ENCODE peak calls at places on chromosomes 3 and 15, in seven cellular contexts. E is Peyer's patch, I is body of pancreas, G is ovary, V is stomach, L is heart left ventricle, O is HCT116. A is an unnamed sample. For H3K36me3, the result is how much of the 10 kb centered on the place peaks cover.

GRCh38 chr3:197399486-197399885 is 101.1 kb upstream of the DLG1 start:
- DNase-seq in E (no peak), I (no peak), G (no peak), V (no peak), L (no peak), O (no peak), A (no peak)

GRCh38 chr3:133038731-133039398 is 674 bp downstream of the TMEM108 start:
- DNase-seq in E (no peak), I (no peak), G (no peak), V (peak), L (peak), O (no peak), A (peak)

GRCh38 chr15:99755692-99756409 is 22.6 kb upstream of the LYSMD4 start:
- DNase-seq in E (peak), I (peak), G (peak), V (peak), L (peak), O (peak), A (peak)

GRCh38 chr3:119156868-119157267 is 10.9 kb downstream of the TEX55 start:
- DNase-seq in E (no peak), I (no peak), G (no peak), V (no peak), L (no peak), O (no peak), A (no peak)

GRCh38 chr3:152556731-152557254 is 278.1 kb upstream of the P2RY1 start:
- DNase-seq in E (no peak), I (peak), G (peak), V (no peak), L (peak), O (no peak), A (peak)

GRCh38 chr3:125231895-125232294 is 19.3 kb upstream of the SLC12A8 start:
- DNase-seq in E (no peak), I (no peak), G (no peak), V (no peak), L (no peak), O (no peak), A (no peak)

GRCh38 chr15:63848881-63849551 is 15.3 kb upstream of the HERC1 start:
- DNase-seq in E (no peak), I (no peak), G (no peak), V (no peak), L (no peak), O (no peak), A (no peak)

GRCh38 chr3:173889522-173890055 is 492.0 kb downstream of the NLGN1 start:
- DNase-seq in E (no peak), I (no peak), G (no peak), V (no peak), L (no peak), O (no peak), A (no peak)

GRCh38 chr3:186532641-186533072 is 11.5 kb downstream of the CRYGS start:
- DNase-seq in E (peak), I (peak), G (no peak), V (no peak), L (no peak), O (no peak), A (no peak)

GRCh38 chr3:146692254-146692653 is 87.1 kb upstream of the PLSCR5 start:
- DNase-seq in E (no peak), I (no peak), G (no peak), V (no peak), L (no peak), O (no peak), A (no peak)

GRCh38 chr3:163033652-163034051 is 1537.0 kb downstream of the OTOL1 start:
- DNase-seq in E (no peak), I (no peak), G (no peak), V (no peak), L (no peak), O (no peak), A (no peak)

GRCh38 chr3:133836497-133837158 is 31.0 kb downstream of the SRPRB start:
- DNase-seq in E (no peak), I (no peak), G (no peak), V (no peak), L (no peak), O (no peak), A (no peak)

GRCh38 chr15:31328425-31328998 is 1.9 kb downstream of the KLF13 start:
- DNase-seq in E (peak), I (no peak), G (no peak), V (no peak), L (no peak), O (no peak), A (peak)

GRCh38 chr3:156770699-156771414 is 55.3 kb upstream of the LEKR1 start:
- DNase-seq in E (no peak), I (no peak), G (no peak), V (no peak), L (no peak), O (no peak), A (no peak)

GRCh38 chr3:138935864-138936762 is 10.8 kb downstream of the FOXL2 start:
- DNase-seq in E (peak), I (peak), G (peak), V (peak), L (peak), O (peak), A (peak)

GRCh38 chr3:143831208-143831607 is 17.1 kb downstream of the SLC9A9 start:
- DNase-seq in E (no peak), I (no peak), G (no peak), V (no peak), L (no peak), O (no peak), A (no peak)

GRCh38 chr3:179852117-179852886 is 184.4 kb downstream of the PEX5L start:
- DNase-seq in E (no peak), I (no peak), G (no peak), V (no peak), L (no peak), O (no peak), A (no peak)

GRCh38 chr15:85886345-85886935 is 91.7 kb upstream of the KLHL25 start:
- DNase-seq in E (no peak), I (no peak), G (no peak), V (no peak), L (no peak), O (no peak), A (no peak)

GRCh38 chr15:96610757-96611156 is 280.3 kb downstream of the NR2F2 start:
- DNase-seq in E (no peak), I (no peak), G (no peak), V (no peak), L (no peak), O (no peak), A (no peak)

GRCh38 chr3:25885544-25885943 is 95.7 kb downstream of the OXSM start:
- DNase-seq in E (no peak), I (no peak), G (no peak), V (no peak), L (no peak), O (no peak), A (no peak)

GRCh38 chr15:73712107-73712506 is 27.9 kb downstream of the CD276 start:
- DNase-seq in E (no peak), I (no peak), G (no peak), V (no peak), L (no peak), O (no peak), A (no peak)

GRCh38 chr3:123396171-123397049 is 52.5 kb downstream of the ADCY5 start:
- DNase-seq in E (no peak), I (no peak), G (no peak), V (no peak), L (no peak), O (no peak), A (no peak)

GRCh38 chr15:77239892-77240608 is 169.1 kb upstream of the TSPAN3 start:
- DNase-seq in E (no peak), I (no peak), G (no peak), V (no peak), L (no peak), O (no peak), A (no peak)

GRCh38 chr15:57640935-57641682 is 49.4 kb downstream of the MYZAP start:
- DNase-seq in E (no peak), I (peak), G (no peak), V (no peak), L (no peak), O (no peak), A (peak)

GRCh38 chr3:165070682-165071081 is 7.6 kb downstream of the SI start:
- DNase-seq in E (no peak), I (no peak), G (no peak), V (no peak), L (no peak), O (no peak), A (no peak)

GRCh38 chr3:25664066-25664809 is 469 bp downstream of the TOP2B start:
- DNase-seq in E (peak), I (peak), G (peak), V (peak), L (peak), O (peak), A (peak)

GRCh38 chr3:116000315-116000714 is 377.0 kb downstream of the GAP43 start:
- DNase-seq in E (no peak), I (peak), G (no peak), V (no peak), L (no peak), O (peak), A (no peak)

GRCh38 chr3:152084441-152084840 is 184.3 kb upstream of the MBNL1 start:
- DNase-seq in E (no peak), I (no peak), G (no peak), V (no peak), L (no peak), O (no peak), A (no peak)

GRCh38 chr15:63236272-63236671 is 41.1 kb upstream of the APH1B start:
- DNase-seq in E (no peak), I (no peak), G (no peak), V (no peak), L (no peak), O (no peak), A (no peak)

GRCh38 chr15:30649952-30650929 is 24.3 kb downstream of the ARHGAP11B start:
- DNase-seq in E (no peak), I (no peak), G (no peak), V (no peak), L (no peak), O (no peak), A (no peak)

GRCh38 chr3:192957441-192957951 is 39.8 kb upstream of the MB21D2 start:
- DNase-seq in E (no peak), I (peak), G (no peak), V (no peak), L (peak), O (no peak), A (peak)

GRCh38 chr3:102059145-102059943 is 210.0 kb downstream of the NFKBIZ start:
- DNase-seq in E (peak), I (no peak), G (no peak), V (no peak), L (no peak), O (no peak), A (no peak)

GRCh38 chr3:10473581-10474438 is 31.6 kb downstream of the ATP2B2 start:
- DNase-seq in E (no peak), I (no peak), G (no peak), V (no peak), L (no peak), O (no peak), A (no peak)

GRCh38 chr3:150252462-150252861 is 155.6 kb upstream of the TSC22D2 start:
- DNase-seq in E (no peak), I (no peak), G (no peak), V (no peak), L (no peak), O (no peak), A (peak)

GRCh38 chr3:62159693-62160092 is 213.7 kb downstream of the FEZF2 start:
- DNase-seq in E (no peak), I (peak), G (peak), V (peak), L (peak), O (no peak), A (peak)

GRCh38 chr3:62154457-62155148 is 218.7 kb downstream of the FEZF2 start:
- DNase-seq in E (no peak), I (no peak), G (no peak), V (peak), L (no peak), O (no peak), A (no peak)

GRCh38 chr3:62161306-62161705 is 212.0 kb downstream of the FEZF2 start:
- DNase-seq in E (no peak), I (peak), G (peak), V (no peak), L (peak), O (no peak), A (no peak)

GRCh38 chr3:62164196-62164595 is 209.2 kb downstream of the FEZF2 start:
- DNase-seq in E (no peak), I (no peak), G (no peak), V (no peak), L (no peak), O (no peak), A (no peak)

GRCh38 chr3:62159056-62159455 is 214.3 kb downstream of the FEZF2 start:
- DNase-seq in E (no peak), I (no peak), G (peak), V (no peak), L (no peak), O (no peak), A (no peak)
- H3K27ac ChIP-seq in E (peak), I (peak), G (peak), V (peak), L (peak), O (no peak), A (peak)

GRCh38 chr3:23919628-23920027 is 2.7 kb downstream of the RPL15 start:
- DNase-seq in E (no peak), I (no peak), G (no peak), V (no peak), L (no peak), O (no peak), A (no peak)

GRCh38 chr3:23921052-23921511 is 4.2 kb downstream of the RPL15 start:
- DNase-seq in E (no peak), I (no peak), G (no peak), V (no peak), L (no peak), O (no peak), A (no peak)

GRCh38 chr3:23916886-23917815 is at the start of the genes NKIRAS1 and RPL15:
- DNase-seq in E (peak), I (peak), G (peak), V (peak), L (peak), O (peak), A (peak)

GRCh38 chr3:23923786-23924185 is 6.9 kb downstream of the RPL15 start:
- DNase-seq in E (no peak), I (no peak), G (no peak), V (no peak), L (no peak), O (no peak), A (no peak)

GRCh38 chr3:23920151-23920655 is 3.3 kb downstream of the RPL15 start:
- DNase-seq in E (no peak), I (no peak), G (no peak), V (no peak), L (no peak), O (no peak), A (no peak)
- TF ChIP-seq POLR2A in E (no peak), I (no peak), G (no peak), V (no peak), L (no peak), O (no peak), A (no peak)

GRCh38 chr3:48980295-48980694 is 9.7 kb upstream of the P4HTM start:
- DNase-seq in E (no peak), I (no peak), G (no peak), V (no peak), L (no peak), O (no peak), A (no peak)
- H3K36me3 ChIP-seq in E (under half), I (under half), G (under half), V (half or more), L (half or more), O (half or more), A (half or more)

GRCh38 chr15:89128320-89129122 is 40.3 kb downstream of the ABHD2 start:
- DNase-seq in E (no peak), I (no peak), G (no peak), V (no peak), L (no peak), O (no peak), A (no peak)

GRCh38 chr15:89127054-89127702 is 38.9 kb downstream of the ABHD2 start:
- DNase-seq in E (no peak), I (no peak), G (no peak), V (no peak), L (no peak), O (no peak), A (no peak)

GRCh38 chr15:89129123-89129815 is 41.0 kb downstream of the ABHD2 start:
- DNase-seq in E (peak), I (no peak), G (peak), V (peak), L (no peak), O (no peak), A (peak)

GRCh38 chr15:89130194-89130593 is 41.9 kb downstream of the ABHD2 start:
- DNase-seq in E (no peak), I (no peak), G (no peak), V (no peak), L (no peak), O (no peak), A (no peak)

DNA sequence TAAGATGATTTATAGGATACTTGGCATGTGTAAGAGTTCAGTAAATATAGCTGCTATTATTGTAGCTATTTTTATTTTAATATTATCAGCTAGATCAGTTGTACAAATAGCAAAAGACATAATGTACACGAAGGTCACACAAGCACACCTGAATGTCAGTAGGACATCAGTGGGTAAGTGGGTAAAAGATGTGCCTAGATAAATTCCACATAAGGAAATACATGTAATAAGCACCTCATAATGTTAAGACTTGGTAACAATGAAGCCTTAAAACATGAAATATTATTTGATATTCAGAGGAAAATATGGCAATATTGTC is 41.5 kb downstream of the ABHD2 start:
- DNase-seq in E (no peak), I (no peak), G (no peak), V (no peak), L (no peak), O (no peak), A (no peak)
- H3K27ac ChIP-seq in E (no peak), I (peak), G (no peak), V (peak), L (no peak), O (no peak), A (no peak)

GRCh38 chr15:79101866-79102581 is 11.4 kb upstream of the RASGRF1 start:
- DNase-seq in E (peak), I (no peak), G (no peak), V (no peak), L (no peak), O (peak), A (no peak)
- TF ChIP-seq POLR2A in E (no peak), I (no peak), G (no peak), V (no peak), L (no peak), O (no peak), A (no peak)